ENCODE peak calls at places on chromosomes 1 and 21, in eight cellular contexts. D is endothelial cell, Q is A673, K is HL-60, X is activated B cell treated with CpG ODN at 0.5 μM for 24 hours, F is GM23338, G is GM13977, A is neural progenitor cell. R is an unnamed sample.

GRCh38 chr1:116309090-116309870 is 63.8 kb upstream of the ATP1A1 start:
- DNase-seq in G (no peak), K (no peak), Q (no peak), A (no peak), D (no peak), F (no peak), X (no peak), R (no peak)

GRCh38 chr1:160360227-160360695 is 6.6 kb upstream of the NHLH1 start:
- DNase-seq in K (no peak), D (no peak), F (no peak), A (no peak), G (no peak), X (no peak), Q (no peak), R (no peak)

GRCh38 chr1:223802602-223803001 is 43.1 kb downstream of the TP53BP2 start:
- DNase-seq in Q (no peak), K (no peak), F (no peak), X (no peak), A (no peak), D (no peak), G (no peak), R (no peak)

GRCh38 chr21:46295177-46295711 is 9.1 kb downstream of the YBEY start:
- DNase-seq in G (no peak), D (no peak), X (no peak), K (no peak), A (peak), F (peak), Q (peak), R (no peak)

GRCh38 chr21:45405819-45406762 is 1.1 kb downstream of the COL18A1 start:
- DNase-seq in F (peak), G (no peak), Q (no peak), X (no peak), A (peak), K (no peak), D (peak), R (peak)

GRCh38 chr1:79633456-79633855 is 626.9 kb upstream of the ADGRL4 start:
- DNase-seq in G (no peak), Q (no peak), F (no peak), D (no peak), A (no peak), X (no peak), K (no peak), R (no peak)

GRCh38 chr1:26284597-26285351 is 4.9 kb downstream of the SH3BGRL3 start:
- DNase-seq in D (peak), G (peak), Q (peak), F (peak), X (peak), K (peak), A (peak), R (peak)

GRCh38 chr1:41431490-41432350 is 52.8 kb downstream of the EDN2 start:
- DNase-seq in F (no peak), Q (no peak), G (no peak), X (no peak), A (no peak), K (no peak), D (no peak), R (no peak)

GRCh38 chr1:151293093-151293492 is 11.0 kb downstream of the ZNF687 start:
- DNase-seq in K (no peak), G (no peak), Q (no peak), A (no peak), X (no peak), F (no peak), D (no peak), R (no peak)

GRCh38 chr1:82919828-82920227 is 1079.1 kb downstream of the TTLL7 start:
- DNase-seq in K (no peak), A (no peak), Q (no peak), F (no peak), G (no peak), X (no peak), D (no peak), R (no peak)

GRCh38 chr1:207112907-207113306 is 8.9 kb downstream of the C4BPA start:
- DNase-seq in D (no peak), F (no peak), K (no peak), Q (no peak), A (no peak), X (no peak), G (no peak), R (no peak)

GRCh38 chr1:81158592-81158991 is 642.1 kb upstream of the ADGRL2 start:
- DNase-seq in D (no peak), A (peak), X (no peak), Q (no peak), K (no peak), G (no peak), F (no peak), R (no peak)

GRCh38 chr1:205783904-205784303 is 8.6 kb upstream of the RAB29 start:
- DNase-seq in Q (no peak), A (peak), G (no peak), X (no peak), K (no peak), F (no peak), D (no peak), R (no peak)

GRCh38 chr1:205780335-205780734 is 5.1 kb upstream of the RAB29 start:
- DNase-seq in D (no peak), G (no peak), K (no peak), Q (no peak), F (no peak), X (no peak), A (no peak), R (no peak)

GRCh38 chr1:205786599-205786998 is 11.3 kb upstream of the RAB29 start:
- DNase-seq in D (no peak), A (no peak), G (no peak), X (no peak), Q (no peak), K (no peak), F (no peak), R (no peak)

GRCh38 chr1:205787287-205787916 is 12.1 kb upstream of the RAB29 start:
- DNase-seq in Q (no peak), A (no peak), F (peak), X (no peak), K (no peak), D (no peak), G (no peak), R (no peak)

DNA sequence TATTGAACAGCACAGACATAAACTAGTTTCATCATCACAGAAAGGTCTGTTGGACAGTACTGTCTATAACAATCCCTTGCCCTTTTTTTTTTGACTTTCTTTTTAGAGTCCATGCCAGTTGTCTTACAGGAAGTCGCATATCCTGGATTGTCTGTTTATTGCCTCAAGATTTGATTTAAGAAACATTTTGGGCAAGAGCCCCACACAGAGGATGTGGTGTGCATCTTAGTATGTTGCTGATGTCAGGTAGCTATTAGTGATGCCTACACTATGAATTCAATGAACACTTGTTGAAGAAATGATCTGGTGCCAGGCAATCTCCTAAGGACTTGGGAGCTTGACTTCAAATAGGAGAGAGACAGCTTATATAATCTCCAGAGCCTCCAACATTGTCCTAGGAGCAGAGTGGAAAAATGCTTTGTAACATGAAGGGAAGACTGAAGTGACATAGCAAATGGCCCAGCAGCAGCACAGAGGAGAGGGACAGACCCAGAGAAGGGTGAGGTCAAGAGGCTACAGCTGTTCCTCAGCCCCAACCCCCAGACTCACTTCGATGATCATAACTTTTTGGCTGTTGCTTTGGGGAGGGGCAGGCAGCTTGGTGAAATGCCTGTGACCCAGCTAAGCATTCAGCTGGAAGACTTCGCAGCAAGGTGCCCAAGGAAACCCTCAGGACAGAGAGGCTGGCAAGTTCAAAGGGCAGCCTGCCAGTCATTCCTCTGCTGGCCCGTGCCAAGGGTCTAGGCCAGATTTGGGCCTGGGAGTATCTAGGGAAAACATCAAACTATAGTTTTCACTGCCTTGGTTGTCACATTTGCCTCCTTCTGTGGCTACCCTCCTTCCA is 7.6 kb upstream of the RAB29 start:
- DNase-seq in A (no peak), X (no peak), Q (no peak), G (no peak), D (no peak), K (no peak), F (no peak), R (no peak)
- TF ChIP-seq CTCF in A (no peak), X (no peak), Q (no peak), G (no peak), D (no peak), K (no peak), F (no peak), R (no peak)

DNA sequence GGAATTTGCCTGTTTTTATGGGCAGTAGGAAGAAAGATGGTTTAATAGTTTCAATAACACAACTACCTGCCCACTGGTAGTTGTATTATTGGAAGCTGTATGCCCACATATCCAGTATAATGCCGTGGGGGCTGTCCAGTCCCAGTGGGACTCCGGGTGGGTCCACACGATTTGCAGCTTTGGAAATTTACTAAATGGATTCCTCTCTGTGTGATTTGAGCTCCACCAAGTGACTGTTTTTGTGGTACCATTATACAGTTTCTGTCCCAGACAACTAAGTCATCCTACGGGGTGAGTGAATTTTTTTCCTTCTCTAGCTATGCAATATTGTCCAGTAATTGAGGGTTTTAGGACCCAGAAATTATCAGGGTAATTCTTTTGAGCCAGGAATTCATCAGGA is 86.8 kb downstream of the PLA2G4A start:
- DNase-seq in G (no peak), F (no peak), A (no peak), K (no peak), Q (peak), D (no peak), X (no peak), R (no peak)
- TF ChIP-seq CTCF in G (peak), F (peak), A (no peak), K (no peak), Q (peak), D (no peak), X (no peak), R (no peak)

GRCh38 chr21:33374874-33375644 is 28.2 kb upstream of the IFNGR2 start:
- DNase-seq in K (no peak), F (no peak), G (no peak), Q (no peak), X (no peak), D (no peak), A (no peak), R (no peak)
- TF ChIP-seq CTCF in K (no peak), F (no peak), G (no peak), Q (no peak), X (no peak), D (no peak), A (no peak), R (peak)

GRCh38 chr1:167171286-167171929 is 49.3 kb upstream of the POU2F1 start:
- DNase-seq in D (no peak), Q (peak), G (no peak), F (peak), A (no peak), X (no peak), K (no peak), R (no peak)
- TF ChIP-seq CTCF in D (no peak), Q (no peak), G (no peak), F (peak), A (no peak), X (no peak), K (no peak), R (no peak)

DNA sequence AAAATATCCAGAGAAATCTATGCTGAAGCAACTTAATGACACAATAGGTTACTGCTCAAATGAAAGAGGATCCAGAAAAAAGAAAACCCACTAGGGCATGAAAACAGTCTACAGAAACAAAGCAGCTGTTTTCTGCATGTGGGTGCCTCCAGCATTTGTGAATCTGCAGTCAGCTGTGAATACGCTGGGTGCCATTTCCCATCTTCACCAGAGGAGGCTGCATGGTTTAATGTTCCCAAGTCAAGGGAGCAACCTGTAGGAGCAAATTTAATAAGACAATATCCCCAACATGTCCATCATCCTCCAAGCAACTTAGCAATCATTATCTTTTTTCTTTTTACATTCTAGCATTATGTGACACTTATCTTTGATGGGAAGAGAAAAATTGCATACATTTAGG is 396.6 kb downstream of the BRINP2 start:
- DNase-seq in A (peak), K (no peak), D (peak), X (no peak), F (peak), Q (peak), G (no peak), R (peak)
- TF ChIP-seq CTCF in A (peak), K (no peak), D (peak), X (no peak), F (peak), Q (peak), G (no peak), R (peak)